ENCODE peak calls at places on chromosomes 13 and 19, in nine cellular contexts. R is upper lobe of left lung, Z is tibial nerve, O is H1, G is sigmoid colon, S is K562, C is HepG2, T is stomach, E is ovary. M is an unnamed sample.

GRCh38 chr13:51118809-51119431 is 7.8 kb upstream of the C13orf42 start:
- DNase-seq in R (no peak), E (no peak), T (no peak), G (no peak), S (no peak), O (no peak), Z (no peak), C (no peak), M (no peak)

GRCh38 chr19:48635966-48636858 is 967 bp downstream of the DBP start:
- DNase-seq in R (peak), E (peak), S (no peak), O (peak), T (no peak), G (peak), Z (no peak), C (no peak), M (peak)

GRCh38 chr13:98187155-98187726 is 10.2 kb upstream of the RNF113B start:
- DNase-seq in C (no peak), E (no peak), O (no peak), S (no peak), Z (no peak), G (no peak), T (no peak), R (no peak), M (no peak)

GRCh38 chr13:97426695-97427094 is 7.3 kb upstream of the RAP2A start:
- DNase-seq in Z (no peak), S (no peak), T (no peak), R (no peak), E (no peak), O (no peak), G (no peak), C (peak), M (no peak)

GRCh38 chr19:41758846-41759245 is 3.5 kb downstream of the CEACAM6 start:
- DNase-seq in G (no peak), R (no peak), O (no peak), E (no peak), Z (no peak), S (no peak), T (no peak), C (no peak), M (no peak)

GRCh38 chr19:1514295-1514661 is 1.5 kb upstream of the ADAMTSL5 start:
- DNase-seq in C (no peak), E (no peak), S (no peak), R (no peak), G (no peak), T (no peak), Z (no peak), O (no peak), M (no peak)

GRCh38 chr13:53778937-53779336 is 750.3 kb downstream of the OLFM4 start:
- DNase-seq in S (no peak), E (no peak), C (no peak), R (no peak), Z (no peak), T (no peak), O (no peak), G (no peak), M (no peak)

GRCh38 chr13:103157434-103158145 is 91.4 kb upstream of the SLC10A2 start:
- DNase-seq in Z (no peak), C (no peak), G (no peak), R (no peak), S (no peak), E (no peak), O (no peak), T (no peak), M (no peak)

GRCh38 chr19:10763828-10764339 is 46.0 kb downstream of the DNM2 start:
- DNase-seq in O (no peak), E (no peak), S (no peak), G (no peak), Z (no peak), T (no peak), R (no peak), C (no peak), M (no peak)

GRCh38 chr13:35917942-35918645 is 213.1 kb downstream of the DCLK1 start:
- DNase-seq in R (no peak), E (no peak), T (no peak), Z (no peak), O (no peak), C (no peak), G (no peak), S (no peak), M (no peak)

GRCh38 chr19:58088521-58089052 is 9.4 kb downstream of the ZSCAN18 start:
- DNase-seq in E (no peak), T (no peak), R (no peak), Z (no peak), S (no peak), G (no peak), O (no peak), C (no peak), M (no peak)

GRCh38 chr19:54096642-54097106 is 3.9 kb downstream of the OSCAR start:
- DNase-seq in T (no peak), O (peak), G (peak), Z (no peak), C (no peak), E (no peak), S (peak), R (peak), M (peak)

GRCh38 chr19:48708471-48708870 is 11.1 kb downstream of the MAMSTR start:
- DNase-seq in O (peak), S (no peak), G (no peak), Z (no peak), C (no peak), E (no peak), R (no peak), T (no peak), M (no peak)

GRCh38 chr19:58544591-58545285 is 874 bp downstream of the TRIM28 start:
- DNase-seq in E (no peak), R (peak), T (no peak), S (peak), O (no peak), Z (no peak), C (no peak), G (peak), M (no peak)

GRCh38 chr13:24006520-24007248 is 109.4 kb upstream of the C1QTNF9B start:
- DNase-seq in S (no peak), E (no peak), Z (no peak), C (no peak), T (no peak), R (no peak), G (no peak), O (no peak), M (no peak)

GRCh38 chr13:24627090-24627714 is 53.0 kb upstream of the ATP12A start:
- DNase-seq in O (peak), T (peak), Z (no peak), G (no peak), S (peak), E (no peak), R (no peak), C (peak), M (no peak)

GRCh38 chr19:38062959-38063786 is 156.2 kb downstream of the SIPA1L3 start:
- DNase-seq in C (no peak), S (no peak), O (no peak), Z (no peak), T (no peak), G (peak), E (no peak), R (no peak), M (no peak)

GRCh38 chr13:51645154-51645650 is 60.9 kb downstream of the WDFY2 start:
- DNase-seq in G (no peak), O (no peak), Z (no peak), R (no peak), C (no peak), E (no peak), S (no peak), T (no peak), M (no peak)

GRCh38 chr13:19632915-19633339 is 532 bp upstream of the MPHOSPH8 start:
- DNase-seq in O (no peak), R (no peak), G (no peak), E (no peak), Z (no peak), T (no peak), C (no peak), S (no peak), M (no peak)

GRCh38 chr13:19633340-19634128 is at the start of gene MPHOSPH8:
- DNase-seq in O (peak), E (peak), Z (peak), S (peak), G (peak), C (peak), R (peak), T (peak), M (peak)

GRCh38 chr13:19634129-19634740 is 776 bp downstream of the MPHOSPH8 start:
- DNase-seq in G (peak), C (peak), R (peak), O (no peak), T (peak), S (no peak), Z (no peak), E (no peak), M (peak)
- H3K27ac ChIP-seq in G (peak), C (peak), R (peak), O (no peak), T (peak), S (peak), Z (peak), E (peak), M (peak)

DNA sequence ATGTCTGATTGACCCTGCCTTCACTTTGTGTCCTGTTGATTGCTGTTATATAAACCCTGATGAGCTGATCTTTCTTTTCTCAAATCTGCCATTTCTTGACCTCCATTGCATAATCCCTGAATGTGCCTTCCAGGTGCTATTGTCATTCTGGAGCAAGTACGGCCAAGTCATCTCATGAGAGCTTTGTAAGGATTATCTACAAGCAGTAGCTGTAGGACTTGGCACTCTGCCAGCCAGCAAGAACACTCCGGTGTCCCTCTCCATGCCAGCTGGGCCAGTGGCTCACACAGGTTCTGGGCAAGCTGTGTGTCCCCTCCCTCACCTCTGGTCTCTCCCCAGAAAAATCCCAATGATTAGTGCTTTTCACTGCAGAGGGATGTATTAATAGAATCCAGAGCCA is 348.1 kb downstream of the FOXO1 start:
- DNase-seq in S (no peak), T (peak), O (no peak), R (peak), E (peak), G (no peak), C (no peak), Z (no peak), M (peak)
- TF ChIP-seq EP300 in S (no peak), T (no peak), O (no peak), R (no peak), E (no peak), G (no peak), C (no peak), Z (no peak), M (no peak)

GRCh38 chr19:50801107-50801506 is 10.9 kb downstream of the ACP4 start:
- DNase-seq in C (no peak), G (no peak), R (no peak), O (no peak), E (no peak), T (no peak), S (no peak), Z (no peak), M (no peak)
- H3K4me3 ChIP-seq in C (no peak), G (no peak), R (no peak), O (no peak), E (no peak), T (no peak), S (no peak), Z (no peak), M (no peak)

GRCh38 chr13:28532226-28533048 is 37.5 kb upstream of the FLT1 start:
- DNase-seq in E (peak), T (no peak), R (peak), C (no peak), S (peak), O (peak), G (no peak), Z (no peak), M (no peak)

GRCh38 chr13:28531956-28532225 is 37.0 kb upstream of the FLT1 start:
- DNase-seq in T (no peak), Z (no peak), E (no peak), S (no peak), R (no peak), C (no peak), G (no peak), O (no peak), M (no peak)

GRCh38 chr13:28531195-28531955 is 36.4 kb upstream of the FLT1 start:
- DNase-seq in C (no peak), R (peak), Z (no peak), T (peak), E (peak), G (no peak), O (peak), S (no peak), M (peak)

GRCh38 chr13:28529836-28530235 is 34.9 kb upstream of the FLT1 start:
- DNase-seq in S (no peak), C (no peak), R (no peak), O (no peak), Z (no peak), G (no peak), T (no peak), E (no peak), M (no peak)

GRCh38 chr13:28530729-28531194 is 35.8 kb upstream of the FLT1 start:
- DNase-seq in C (no peak), O (no peak), R (no peak), Z (no peak), G (no peak), S (no peak), T (no peak), E (no peak), M (no peak)
- H3K27ac ChIP-seq in C (no peak), O (no peak), R (peak), Z (peak), G (no peak), S (no peak), T (no peak), E (no peak), M (no peak)

GRCh38 chr13:21033224-21033855 is 28.0 kb downstream of the LATS2 start:
- DNase-seq in E (no peak), R (peak), G (peak), T (peak), C (no peak), S (no peak), O (no peak), Z (no peak), M (peak)

GRCh38 chr13:21034602-21035190 is 26.7 kb downstream of the LATS2 start:
- DNase-seq in S (peak), G (peak), Z (no peak), T (no peak), R (no peak), O (no peak), E (no peak), C (no peak), M (no peak)

GRCh38 chr13:21032656-21033055 is 28.7 kb downstream of the LATS2 start:
- DNase-seq in Z (no peak), O (no peak), G (peak), R (no peak), C (no peak), T (no peak), E (no peak), S (no peak), M (no peak)

GRCh38 chr13:21031594-21031993 is 29.8 kb downstream of the LATS2 start:
- DNase-seq in S (no peak), R (no peak), Z (no peak), C (no peak), T (no peak), O (no peak), E (no peak), G (peak), M (no peak)

GRCh38 chr13:21033866-21034601 is 27.4 kb downstream of the LATS2 start:
- DNase-seq in E (no peak), R (peak), C (no peak), Z (no peak), T (peak), O (no peak), S (no peak), G (peak), M (no peak)
- TF ChIP-seq EP300 in E (no peak), R (no peak), C (no peak), Z (no peak), T (no peak), O (no peak), S (no peak), G (no peak), M (no peak)

GRCh38 chr19:9406798-9407352 is 28.5 kb downstream of the ZNF266 start:
- DNase-seq in Z (peak), T (peak), E (peak), S (peak), G (peak), C (no peak), O (no peak), R (peak), M (peak)
- H3K4me3 ChIP-seq in Z (peak), T (peak), E (peak), S (peak), G (peak), C (no peak), O (no peak), R (peak), M (peak)

GRCh38 chr19:50327013-50327412 is 2.2 kb downstream of the KCNC3 start:
- DNase-seq in G (no peak), O (no peak), T (no peak), E (no peak), Z (no peak), S (no peak), R (no peak), C (no peak), M (no peak)
- H3K27ac ChIP-seq in G (no peak), O (no peak), T (no peak), E (no peak), Z (no peak), S (no peak), R (no peak), C (no peak), M (no peak)

DNA sequence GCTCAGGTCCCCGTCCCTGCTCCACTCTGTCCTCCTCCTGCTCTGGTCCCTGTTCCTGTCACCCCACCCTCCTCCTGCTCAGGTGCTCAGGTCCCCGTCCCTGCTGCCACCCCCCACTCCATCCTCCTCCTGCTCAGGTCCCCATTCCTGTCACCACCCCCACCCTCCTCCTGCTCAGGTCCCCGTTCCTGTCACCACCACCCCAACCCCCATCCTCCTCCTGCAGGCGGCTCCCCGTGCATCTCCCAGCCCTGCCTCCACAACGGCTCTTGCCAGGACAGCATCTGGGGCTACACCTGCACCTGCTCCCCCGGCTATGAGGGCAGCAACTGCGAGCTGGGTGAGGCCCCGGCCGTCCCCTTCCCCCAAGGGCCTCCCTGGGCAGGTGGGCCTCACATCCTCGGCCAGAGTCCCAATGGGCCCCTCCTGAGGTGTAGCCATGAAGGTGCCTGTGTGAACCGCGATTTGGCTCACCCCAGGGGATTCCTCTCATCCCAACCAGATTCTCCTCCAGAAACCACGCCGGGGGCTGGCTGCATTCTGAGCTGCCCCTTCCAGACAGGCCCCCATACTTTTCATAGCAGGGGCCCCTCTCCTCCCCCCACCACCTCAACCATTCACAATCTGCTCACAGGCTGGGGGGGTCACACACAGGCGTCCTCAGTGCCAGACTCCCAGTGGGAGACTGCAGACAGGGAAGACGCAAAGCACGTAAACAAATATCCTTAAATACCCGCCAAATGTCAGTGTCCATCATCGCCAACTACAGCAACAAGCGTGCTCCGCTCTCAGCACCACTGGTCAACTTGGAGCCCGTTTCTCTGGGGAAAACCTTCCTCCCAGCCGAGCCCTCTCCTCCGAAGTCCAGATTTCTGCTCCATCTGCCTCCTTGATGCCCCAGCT is 4.6 kb downstream of the PROZ start:
- DNase-seq in C (no peak), R (no peak), G (no peak), Z (no peak), E (no peak), T (no peak), O (no peak), S (no peak), M (no peak)
- TF ChIP-seq EP300 in C (no peak), R (no peak), G (no peak), Z (no peak), E (no peak), T (no peak), O (no peak), S (no peak), M (no peak)

M was measured in transverse colon.